ENCODE peak calls at places on chromosomes 12 and 14, in eight cellular contexts. I, R, W, D, J, O, A and Q are unnamed samples.

GRCh38 chr12:85147331-85147730 is 111.2 kb downstream of the LRRIQ1 start:
- DNase-seq in I (no peak), R (no peak), W (no peak), D (no peak), J (no peak), O (peak; percentile 9), A (no peak), Q (no peak)

GRCh38 chr12:55713721-55714120 is 2.1 kb upstream of the BLOC1S1 start:
- DNase-seq in I (no peak), R (no peak), W (no peak), D (peak; percentile 95), J (peak; percentile 90), O (no peak), A (no peak), Q (peak; percentile 96)

GRCh38 chr14:100615736-100616695 is 28.8 kb upstream of the BEGAIN start:
- DNase-seq in I (peak; percentile 8), R (no peak), W (no peak), D (no peak), J (no peak), O (no peak), A (no peak), Q (no peak)

GRCh38 chr14:100653409-100653808 is 66.2 kb upstream of the BEGAIN start:
- DNase-seq in I (no peak), R (no peak), W (no peak), D (no peak), J (no peak), O (no peak), A (no peak), Q (no peak)

GRCh38 chr12:120984351-120984898 is 6.1 kb downstream of the HNF1A start:
- DNase-seq in I (no peak), R (no peak), W (peak; percentile 83), D (no peak), J (no peak), O (peak; percentile 9), A (no peak), Q (no peak)

GRCh38 chr12:29519585-29520182 is 22.2 kb upstream of the OVCH1 start:
- DNase-seq in I (peak; percentile 40), R (peak; percentile 25), W (no peak), D (peak; percentile 84), J (peak; percentile 52), O (peak; percentile 24), A (no peak), Q (peak; percentile 71)

GRCh38 chr12:79451988-79452387 is 238.8 kb downstream of the PAWR start:
- DNase-seq in I (peak; percentile 74), R (peak; percentile 0), W (peak; percentile 39), D (peak; percentile 86), J (peak; percentile 87), O (no peak), A (peak; percentile 77), Q (peak; percentile 97)

GRCh38 chr12:132182711-132183365 is 38.6 kb downstream of the NOC4L start:
- DNase-seq in I (no peak), R (no peak), W (no peak), D (no peak), J (no peak), O (no peak), A (no peak), Q (no peak)

GRCh38 chr12:56151672-56152131 is 685 bp upstream of the MYL6B start:
- DNase-seq in I (no peak), R (peak; percentile 63), W (peak; percentile 81), D (no peak), J (peak; percentile 47), O (peak; percentile 86), A (peak; percentile 73), Q (peak; percentile 24)